ENCODE peak calls at places on chromosomes 5 and 9, in nine cellular contexts. One of them, this sample, is unnamed.

GRCh38 chr9:3398232-3398648 is 127.6 kb downstream of the RFX3 start:
- DNase-seq in fibroblast of lung: no peak
- DNase-seq in transverse colon: no peak
- DNase-seq in foreskin fibroblast: no peak
- DNase-seq in A549: no peak
- DNase-seq in NB4: peak
- DNase-seq in tibial nerve: no peak
- DNase-seq in GM10248: peak
- DNase-seq in nephron progenitor cell: no peak
- DNase-seq in this sample: no peak

GRCh38 chr9:11192993-11193392 is 580.2 kb upstream of the PTPRD start:
- DNase-seq in fibroblast of lung: no peak
- DNase-seq in transverse colon: no peak
- DNase-seq in foreskin fibroblast: no peak
- DNase-seq in A549: no peak
- DNase-seq in NB4: no peak
- DNase-seq in tibial nerve: no peak
- DNase-seq in GM10248: no peak
- DNase-seq in nephron progenitor cell: no peak
- DNase-seq in this sample: no peak

GRCh38 chr5:145978171-145978570 is 41.8 kb downstream of the SH3RF2 start:
- DNase-seq in fibroblast of lung: no peak
- DNase-seq in transverse colon: peak
- DNase-seq in foreskin fibroblast: no peak
- DNase-seq in A549: no peak
- DNase-seq in NB4: no peak
- DNase-seq in tibial nerve: no peak
- DNase-seq in GM10248: no peak
- DNase-seq in nephron progenitor cell: no peak
- DNase-seq in this sample: no peak

GRCh38 chr9:93657331-93658111 is 81.1 kb downstream of the PHF2 start:
- DNase-seq in fibroblast of lung: no peak
- DNase-seq in transverse colon: peak
- DNase-seq in foreskin fibroblast: no peak
- DNase-seq in A549: no peak
- DNase-seq in NB4: no peak
- DNase-seq in tibial nerve: no peak
- DNase-seq in GM10248: no peak
- DNase-seq in nephron progenitor cell: no peak
- DNase-seq in this sample: no peak

GRCh38 chr9:89442501-89442978 is 55.4 kb downstream of the SEMA4D start:
- DNase-seq in fibroblast of lung: no peak
- DNase-seq in transverse colon: no peak
- DNase-seq in foreskin fibroblast: no peak
- DNase-seq in A549: no peak
- DNase-seq in NB4: peak
- DNase-seq in tibial nerve: no peak
- DNase-seq in GM10248: peak
- DNase-seq in nephron progenitor cell: no peak
- DNase-seq in this sample: no peak

GRCh38 chr5:82169892-82170291 is 108.3 kb downstream of the RPS23 start:
- DNase-seq in fibroblast of lung: no peak
- DNase-seq in transverse colon: no peak
- DNase-seq in foreskin fibroblast: no peak
- DNase-seq in A549: no peak
- DNase-seq in NB4: no peak
- DNase-seq in tibial nerve: no peak
- DNase-seq in GM10248: peak
- DNase-seq in nephron progenitor cell: no peak
- DNase-seq in this sample: no peak

GRCh38 chr5:82349651-82350050 is 71.5 kb upstream of the RPS23 start:
- DNase-seq in fibroblast of lung: no peak
- DNase-seq in transverse colon: peak
- DNase-seq in foreskin fibroblast: no peak
- DNase-seq in A549: no peak
- DNase-seq in NB4: peak
- DNase-seq in tibial nerve: no peak
- DNase-seq in GM10248: no peak
- DNase-seq in nephron progenitor cell: peak
- DNase-seq in this sample: no peak

GRCh38 chr5:180117378-180117725 is 45.8 kb upstream of the RNF130 start:
- DNase-seq in fibroblast of lung: no peak
- DNase-seq in transverse colon: no peak
- DNase-seq in foreskin fibroblast: no peak
- DNase-seq in A549: no peak
- DNase-seq in NB4: no peak
- DNase-seq in tibial nerve: no peak
- DNase-seq in GM10248: no peak
- DNase-seq in nephron progenitor cell: no peak
- DNase-seq in this sample: no peak

GRCh38 chr5:133196441-133197085 is 144.8 kb downstream of the HSPA4 start:
- DNase-seq in fibroblast of lung: no peak
- DNase-seq in transverse colon: no peak
- DNase-seq in foreskin fibroblast: no peak
- DNase-seq in A549: no peak
- DNase-seq in NB4: no peak
- DNase-seq in tibial nerve: no peak
- DNase-seq in GM10248: no peak
- DNase-seq in nephron progenitor cell: no peak
- DNase-seq in this sample: no peak

GRCh38 chr5:126172812-126173211 is 250.4 kb upstream of the GRAMD2B start:
- DNase-seq in fibroblast of lung: no peak
- DNase-seq in transverse colon: no peak
- DNase-seq in foreskin fibroblast: no peak
- DNase-seq in A549: no peak
- DNase-seq in NB4: no peak
- DNase-seq in tibial nerve: no peak
- DNase-seq in GM10248: no peak
- DNase-seq in nephron progenitor cell: no peak
- DNase-seq in this sample: no peak

GRCh38 chr5:111083323-111083722 is 8.8 kb upstream of the WDR36 start:
- DNase-seq in fibroblast of lung: no peak
- DNase-seq in transverse colon: no peak
- DNase-seq in foreskin fibroblast: no peak
- DNase-seq in A549: no peak
- DNase-seq in NB4: no peak
- DNase-seq in tibial nerve: no peak
- DNase-seq in GM10248: no peak
- DNase-seq in nephron progenitor cell: no peak
- DNase-seq in this sample: no peak

GRCh38 chr9:6433405-6433804 is 20.4 kb downstream of the UHRF2 start:
- DNase-seq in fibroblast of lung: peak
- DNase-seq in transverse colon: no peak
- DNase-seq in foreskin fibroblast: peak
- DNase-seq in A549: no peak
- DNase-seq in NB4: no peak
- DNase-seq in tibial nerve: no peak
- DNase-seq in GM10248: no peak
- DNase-seq in nephron progenitor cell: no peak
- DNase-seq in this sample: no peak

GRCh38 chr5:139392678-139393496 is 2.0 kb downstream of the PROB1 start:
- DNase-seq in fibroblast of lung: peak
- DNase-seq in transverse colon: peak
- DNase-seq in foreskin fibroblast: no peak
- DNase-seq in A549: peak
- DNase-seq in NB4: peak
- DNase-seq in tibial nerve: no peak
- DNase-seq in GM10248: peak
- DNase-seq in nephron progenitor cell: peak
- DNase-seq in this sample: no peak

GRCh38 chr9:6696178-6696577 is 50.6 kb upstream of the GLDC start:
- DNase-seq in fibroblast of lung: no peak
- DNase-seq in transverse colon: no peak
- DNase-seq in foreskin fibroblast: no peak
- DNase-seq in A549: no peak
- DNase-seq in NB4: no peak
- DNase-seq in tibial nerve: no peak
- DNase-seq in GM10248: no peak
- DNase-seq in nephron progenitor cell: no peak
- DNase-seq in this sample: no peak

GRCh38 chr9:14313951-14314423 is at the start of gene NFIB:
- DNase-seq in fibroblast of lung: peak
- DNase-seq in transverse colon: peak
- DNase-seq in foreskin fibroblast: peak
- DNase-seq in A549: peak
- DNase-seq in NB4: no peak
- DNase-seq in tibial nerve: no peak
- DNase-seq in GM10248: peak
- DNase-seq in nephron progenitor cell: peak
- DNase-seq in this sample: no peak

GRCh38 chr5:21154526-21154925 is 1166.5 kb upstream of the CDH18 start:
- DNase-seq in fibroblast of lung: peak
- DNase-seq in transverse colon: no peak
- DNase-seq in foreskin fibroblast: no peak
- DNase-seq in A549: no peak
- DNase-seq in NB4: no peak
- DNase-seq in tibial nerve: no peak
- DNase-seq in GM10248: no peak
- DNase-seq in nephron progenitor cell: no peak
- DNase-seq in this sample: no peak

GRCh38 chr5:162410365-162410764 is 342.8 kb downstream of the GABRG2 start:
- DNase-seq in fibroblast of lung: no peak
- DNase-seq in transverse colon: no peak
- DNase-seq in foreskin fibroblast: no peak
- DNase-seq in A549: no peak
- DNase-seq in NB4: no peak
- DNase-seq in tibial nerve: no peak
- DNase-seq in GM10248: no peak
- DNase-seq in nephron progenitor cell: no peak
- DNase-seq in this sample: no peak

GRCh38 chr9:130345993-130346385 is 80.4 kb downstream of the HMCN2 start:
- DNase-seq in fibroblast of lung: no peak
- DNase-seq in transverse colon: no peak
- DNase-seq in foreskin fibroblast: no peak
- DNase-seq in A549: no peak
- DNase-seq in NB4: no peak
- DNase-seq in tibial nerve: no peak
- DNase-seq in GM10248: no peak
- DNase-seq in nephron progenitor cell: no peak
- DNase-seq in this sample: no peak
- TF ChIP-seq CTCF in fibroblast of lung: no peak
- TF ChIP-seq CTCF in transverse colon: no peak
- TF ChIP-seq CTCF in foreskin fibroblast: no peak
- TF ChIP-seq CTCF in A549: no peak
- TF ChIP-seq CTCF in NB4: no peak
- TF ChIP-seq CTCF in tibial nerve: no peak
- TF ChIP-seq CTCF in GM10248: no peak
- TF ChIP-seq CTCF in nephron progenitor cell: no peak
- TF ChIP-seq CTCF in this sample: no peak

DNA sequence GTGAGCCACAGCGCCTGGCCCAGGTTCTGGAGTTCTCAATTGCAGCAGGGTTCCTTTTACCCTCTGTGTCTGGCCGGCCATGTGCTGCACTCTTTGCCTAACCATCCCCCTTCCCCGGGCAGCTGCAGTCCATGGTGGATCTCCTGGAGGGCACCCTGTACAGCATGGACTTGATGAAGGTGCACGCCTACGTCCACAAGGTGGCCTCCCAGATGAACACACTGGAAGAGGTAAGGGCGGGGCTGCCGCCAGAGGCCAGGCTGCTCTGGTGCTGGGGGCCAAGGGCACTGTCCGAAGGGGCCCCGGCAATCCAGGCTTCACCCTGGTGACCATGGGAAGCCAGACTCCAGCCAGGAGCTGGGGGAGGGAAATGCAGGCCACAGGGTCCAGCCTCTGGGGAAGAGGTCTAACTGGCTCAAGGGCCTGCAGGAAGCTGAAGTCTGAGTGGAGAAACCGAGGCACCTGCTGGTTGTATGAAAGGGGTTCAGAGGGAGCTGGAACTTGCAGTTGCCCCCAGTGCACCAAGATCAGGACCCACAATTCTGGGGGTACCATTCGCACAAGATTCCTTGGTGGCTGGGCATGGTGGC is 18.1 kb downstream of the OLFML2A start:
- DNase-seq in fibroblast of lung: no peak
- DNase-seq in transverse colon: no peak
- DNase-seq in foreskin fibroblast: no peak
- DNase-seq in A549: no peak
- DNase-seq in NB4: no peak
- DNase-seq in tibial nerve: no peak
- DNase-seq in GM10248: no peak
- DNase-seq in nephron progenitor cell: no peak
- DNase-seq in this sample: no peak
- TF ChIP-seq CTCF in fibroblast of lung: no peak
- TF ChIP-seq CTCF in transverse colon: no peak
- TF ChIP-seq CTCF in foreskin fibroblast: no peak
- TF ChIP-seq CTCF in A549: peak
- TF ChIP-seq CTCF in NB4: no peak
- TF ChIP-seq CTCF in tibial nerve: no peak
- TF ChIP-seq CTCF in GM10248: no peak
- TF ChIP-seq CTCF in nephron progenitor cell: no peak
- TF ChIP-seq CTCF in this sample: no peak

GRCh38 chr5:3222924-3223323 is 372.7 kb upstream of the IRX1 start:
- DNase-seq in fibroblast of lung: no peak
- DNase-seq in transverse colon: no peak
- DNase-seq in foreskin fibroblast: no peak
- DNase-seq in A549: no peak
- DNase-seq in NB4: no peak
- DNase-seq in tibial nerve: no peak
- DNase-seq in GM10248: no peak
- DNase-seq in nephron progenitor cell: no peak
- DNase-seq in this sample: no peak

GRCh38 chr5:3226171-3226570 is 369.5 kb upstream of the IRX1 start:
- DNase-seq in fibroblast of lung: no peak
- DNase-seq in transverse colon: no peak
- DNase-seq in foreskin fibroblast: no peak
- DNase-seq in A549: no peak
- DNase-seq in NB4: no peak
- DNase-seq in tibial nerve: no peak
- DNase-seq in GM10248: no peak
- DNase-seq in nephron progenitor cell: no peak
- DNase-seq in this sample: no peak

GRCh38 chr5:3220638-3221288 is 374.9 kb upstream of the IRX1 start:
- DNase-seq in fibroblast of lung: no peak
- DNase-seq in transverse colon: no peak
- DNase-seq in foreskin fibroblast: no peak
- DNase-seq in A549: no peak
- DNase-seq in NB4: no peak
- DNase-seq in tibial nerve: no peak
- DNase-seq in GM10248: no peak
- DNase-seq in nephron progenitor cell: no peak
- DNase-seq in this sample: no peak

GRCh38 chr5:3221432-3221831 is 374.2 kb upstream of the IRX1 start:
- DNase-seq in fibroblast of lung: no peak
- DNase-seq in transverse colon: no peak
- DNase-seq in foreskin fibroblast: no peak
- DNase-seq in A549: no peak
- DNase-seq in NB4: no peak
- DNase-seq in tibial nerve: no peak
- DNase-seq in GM10248: no peak
- DNase-seq in nephron progenitor cell: no peak
- DNase-seq in this sample: no peak

GRCh38 chr5:3225201-3225960 is 370.3 kb upstream of the IRX1 start:
- DNase-seq in fibroblast of lung: no peak
- DNase-seq in transverse colon: no peak
- DNase-seq in foreskin fibroblast: no peak
- DNase-seq in A549: no peak
- DNase-seq in NB4: no peak
- DNase-seq in tibial nerve: no peak
- DNase-seq in GM10248: no peak
- DNase-seq in nephron progenitor cell: no peak
- DNase-seq in this sample: no peak
- TF ChIP-seq CTCF in fibroblast of lung: no peak
- TF ChIP-seq CTCF in transverse colon: no peak
- TF ChIP-seq CTCF in foreskin fibroblast: no peak
- TF ChIP-seq CTCF in A549: no peak
- TF ChIP-seq CTCF in NB4: no peak
- TF ChIP-seq CTCF in tibial nerve: no peak
- TF ChIP-seq CTCF in GM10248: no peak
- TF ChIP-seq CTCF in nephron progenitor cell: no peak
- TF ChIP-seq CTCF in this sample: no peak

GRCh38 chr9:134163374-134164196 is 779 bp downstream of the RNU6ATAC start:
- DNase-seq in fibroblast of lung: peak
- DNase-seq in transverse colon: peak
- DNase-seq in foreskin fibroblast: peak
- DNase-seq in A549: no peak
- DNase-seq in NB4: peak
- DNase-seq in tibial nerve: no peak
- DNase-seq in GM10248: peak
- DNase-seq in nephron progenitor cell: peak
- DNase-seq in this sample: no peak
- TF ChIP-seq CTCF in fibroblast of lung: peak
- TF ChIP-seq CTCF in transverse colon: peak
- TF ChIP-seq CTCF in foreskin fibroblast: peak
- TF ChIP-seq CTCF in A549: no peak
- TF ChIP-seq CTCF in NB4: no peak
- TF ChIP-seq CTCF in tibial nerve: peak
- TF ChIP-seq CTCF in GM10248: peak
- TF ChIP-seq CTCF in nephron progenitor cell: no peak
- TF ChIP-seq CTCF in this sample: peak